ENCODE peak calls at places on chromosomes 1 and 21, in four cellular contexts. F, C, B and P are unnamed samples. For H3K4me1, the result is how much of the 10 kb centered on the place peaks cover.

GRCh38 chr1:151968791-151969399 is 24.8 kb downstream of the S100A10 start:
- DNase-seq in F (no peak), C (no peak), B (no peak), P (no peak)

GRCh38 chr1:176691251-176692228 is 228.6 kb downstream of the PAPPA2 start:
- DNase-seq in F (peak), C (no peak), B (peak), P (peak)

GRCh38 chr1:217133958-217134856 is 411.0 kb upstream of the ESRRG start:
- DNase-seq in F (no peak), C (no peak), B (peak), P (no peak)

GRCh38 chr1:35886606-35887431 is 3.8 kb downstream of the AGO1 start:
- DNase-seq in F (peak), C (no peak), B (peak), P (no peak)

GRCh38 chr1:14939527-14940284 is 213.8 kb upstream of the TMEM51 start:
- DNase-seq in F (peak), C (no peak), B (no peak), P (no peak)

GRCh38 chr1:92949937-92950817 is 11.1 kb downstream of the DIPK1A start:
- DNase-seq in F (no peak), C (no peak), B (no peak), P (peak)

GRCh38 chr1:9281071-9281827 is 11.4 kb upstream of the SPSB1 start:
- DNase-seq in F (no peak), C (peak), B (no peak), P (no peak)

GRCh38 chr1:248373761-248374160 is 1.8 kb upstream of the OR2T6 start:
- DNase-seq in F (no peak), C (no peak), B (no peak), P (no peak)

GRCh38 chr1:30888391-30888790 is 20.2 kb downstream of the SDC3 start:
- DNase-seq in F (peak), C (no peak), B (peak), P (no peak)

GRCh38 chr1:151547119-151547899 is 7.2 kb downstream of the TUFT1 start:
- DNase-seq in F (peak), C (peak), B (peak), P (peak)

GRCh38 chr1:173095632-173096031 is 44.9 kb upstream of the TNFSF18 start:
- DNase-seq in F (no peak), C (no peak), B (no peak), P (no peak)

GRCh38 chr1:90564164-90564563 is 152.9 kb downstream of the BARHL2 start:
- DNase-seq in F (no peak), C (no peak), B (no peak), P (no peak)

GRCh38 chr1:218558411-218558810 is 213.3 kb downstream of the TGFB2 start:
- DNase-seq in F (no peak), C (no peak), B (no peak), P (no peak)

GRCh38 chr1:37902983-37903382 is 43.6 kb upstream of the MTF1 start:
- DNase-seq in F (no peak), C (no peak), B (no peak), P (no peak)

GRCh38 chr1:197671140-197671539 is 104.1 kb downstream of the DENND1B start:
- DNase-seq in F (no peak), C (no peak), B (no peak), P (no peak)

GRCh38 chr1:70025052-70025451 is 180.3 kb downstream of the LRRC40 start:
- DNase-seq in F (no peak), C (no peak), B (no peak), P (no peak)

GRCh38 chr1:201072149-201072548 is 40.1 kb downstream of the CACNA1S start:
- DNase-seq in F (no peak), C (no peak), B (no peak), P (no peak)

GRCh38 chr1:35809156-35810095 is 1.6 kb downstream of the AGO4 start:
- DNase-seq in F (no peak), C (no peak), B (no peak), P (no peak)

GRCh38 chr21:30340714-30341573 is 3.5 kb upstream of the KRTAP27-1 start:
- DNase-seq in F (peak), C (no peak), B (peak), P (peak)

GRCh38 chr1:46611691-46612221 is 4.9 kb downstream of the MOB3C start:
- DNase-seq in F (no peak), C (no peak), B (no peak), P (no peak)

GRCh38 chr1:4177425-4178150 is 277.5 kb upstream of the C1orf174 start:
- DNase-seq in F (no peak), C (no peak), B (no peak), P (no peak)

GRCh38 chr1:223403184-223403815 is 10.1 kb downstream of the CCDC185 start:
- DNase-seq in F (no peak), C (no peak), B (no peak), P (peak)

GRCh38 chr1:163410073-163410522 is 88.3 kb downstream of the NUF2 start:
- DNase-seq in F (peak), C (no peak), B (peak), P (peak)

GRCh38 chr1:2240251-2241156 is 12.4 kb downstream of the SKI start:
- DNase-seq in F (no peak), C (peak), B (peak), P (peak)

GRCh38 chr21:33069994-33070811 is at the start of gene OLIG1:
- DNase-seq in F (peak), C (peak), B (peak), P (peak)

GRCh38 chr1:186139706-186140105 is 235.3 kb downstream of the TPR start:
- DNase-seq in F (no peak), C (no peak), B (no peak), P (no peak)

GRCh38 chr21:46455575-46456385 is 2.9 kb upstream of the DIP2A start:
- DNase-seq in F (peak), C (no peak), B (no peak), P (peak)

GRCh38 chr1:236760480-236760879 is 34.6 kb upstream of the MTR start:
- DNase-seq in F (no peak), C (no peak), B (no peak), P (no peak)

GRCh38 chr1:93993731-93994130 is 84.5 kb upstream of the GCLM start:
- DNase-seq in F (no peak), C (no peak), B (no peak), P (no peak)

GRCh38 chr1:13916530-13916929 is 216.5 kb downstream of the PRDM2 start:
- DNase-seq in F (no peak), C (no peak), B (no peak), P (no peak)

GRCh38 chr1:54949971-54950360 is 30.5 kb upstream of the TMEM61 start:
- DNase-seq in F (no peak), C (no peak), B (no peak), P (no peak)

GRCh38 chr1:203026666-203027663 is 674 bp downstream of the PPFIA4 start:
- DNase-seq in F (no peak), C (no peak), B (no peak), P (no peak)

GRCh38 chr1:58874757-58875755 is 91.2 kb upstream of the JUN start:
- DNase-seq in F (peak), C (no peak), B (peak), P (no peak)

GRCh38 chr1:183635112-183635605 is 424 bp downstream of the ARPC5 start:
- DNase-seq in F (no peak), C (peak), B (peak), P (no peak)

GRCh38 chr1:183632087-183632486 is 3.5 kb downstream of the ARPC5 start:
- DNase-seq in F (no peak), C (no peak), B (no peak), P (no peak)

GRCh38 chr1:183634429-183635065 is 1.0 kb downstream of the ARPC5 start:
- DNase-seq in F (no peak), C (no peak), B (no peak), P (no peak)

GRCh38 chr1:183633676-183634343 is 1.8 kb downstream of the ARPC5 start:
- DNase-seq in F (peak), C (no peak), B (peak), P (peak)

GRCh38 chr1:183632964-183633363 is 2.6 kb downstream of the ARPC5 start:
- DNase-seq in F (no peak), C (no peak), B (no peak), P (no peak)
- H3K4me1 ChIP-seq in F (under half), C (under half), B (under half), P (under half)

GRCh38 chr1:234617135-234617985 is 7.4 kb upstream of the IRF2BP2 start:
- DNase-seq in F (peak), C (peak), B (no peak), P (no peak)
- H3K4me1 ChIP-seq in F (half or more), C (half or more), B (half or more), P (under half)

DNA sequence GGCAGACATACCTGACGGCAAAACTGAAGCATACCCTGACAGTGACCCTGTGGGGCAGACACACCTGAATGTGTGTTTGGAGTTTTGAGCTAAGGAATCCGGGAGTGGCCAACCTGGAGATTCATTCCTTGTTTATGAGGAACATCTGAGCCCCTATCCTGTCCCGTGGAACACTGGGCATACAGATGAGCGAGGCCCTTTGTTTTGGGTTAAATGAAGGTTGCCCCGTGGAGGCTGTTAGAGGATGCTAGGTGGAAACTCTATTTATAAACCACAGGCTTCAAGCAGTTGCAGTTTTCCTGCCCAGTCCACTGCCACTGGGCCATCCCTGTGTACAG is 18.1 kb downstream of the GALNT2 start:
- DNase-seq in F (no peak), C (no peak), B (no peak), P (no peak)
- H3K4me1 ChIP-seq in F (under half), C (under half), B (under half), P (under half)

DNA sequence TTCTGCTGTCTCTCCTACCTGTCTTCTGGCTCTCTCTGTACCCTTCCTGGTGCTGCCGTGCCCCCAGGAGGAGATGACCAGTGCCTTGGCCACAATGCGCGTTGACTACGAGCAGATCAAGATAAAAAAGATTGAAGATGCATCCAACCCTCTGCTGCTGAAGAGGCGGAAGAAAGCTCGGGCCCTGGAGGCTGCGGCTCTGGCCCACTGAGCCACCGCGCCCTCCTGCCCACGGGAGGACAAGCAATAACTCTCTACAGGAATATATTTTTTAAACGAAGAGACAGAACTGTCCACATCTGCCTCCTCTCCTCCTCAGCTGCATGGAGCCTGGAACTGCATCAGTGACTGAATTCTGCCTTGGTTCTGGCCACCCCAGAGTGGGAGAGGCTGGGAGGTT is 38.1 kb upstream of the IL19 start:
- DNase-seq in F (no peak), C (no peak), B (no peak), P (no peak)
- H3K4me1 ChIP-seq in F (under half), C (under half), B (under half), P (under half)

GRCh38 chr1:161198206-161198876 is 513 bp downstream of the ADAMTS4 start:
- DNase-seq in F (peak), C (no peak), B (peak), P (peak)
- H3K4me1 ChIP-seq in F (under half), C (under half), B (under half), P (half or more)

GRCh38 chr1:112995890-112996289 is 39.9 kb upstream of the SLC16A1 start:
- DNase-seq in F (no peak), C (no peak), B (peak), P (no peak)
- H3K4me1 ChIP-seq in F (under half), C (under half), B (under half), P (under half)

GRCh38 chr1:6868371-6869001 is 83.2 kb downstream of the CAMTA1 start:
- DNase-seq in F (no peak), C (no peak), B (no peak), P (no peak)

GRCh38 chr1:6869002-6869380 is 83.7 kb downstream of the CAMTA1 start:
- DNase-seq in F (no peak), C (no peak), B (no peak), P (no peak)

GRCh38 chr1:6870086-6870485 is 84.8 kb downstream of the CAMTA1 start:
- DNase-seq in F (no peak), C (no peak), B (no peak), P (no peak)

GRCh38 chr1:6871300-6871972 is 86.2 kb downstream of the CAMTA1 start:
- DNase-seq in F (no peak), C (no peak), B (no peak), P (no peak)

GRCh38 chr1:6870571-6870970 is 85.3 kb downstream of the CAMTA1 start:
- DNase-seq in F (no peak), C (no peak), B (no peak), P (no peak)
- H3K4me1 ChIP-seq in F (under half), C (under half), B (under half), P (under half)

DNA sequence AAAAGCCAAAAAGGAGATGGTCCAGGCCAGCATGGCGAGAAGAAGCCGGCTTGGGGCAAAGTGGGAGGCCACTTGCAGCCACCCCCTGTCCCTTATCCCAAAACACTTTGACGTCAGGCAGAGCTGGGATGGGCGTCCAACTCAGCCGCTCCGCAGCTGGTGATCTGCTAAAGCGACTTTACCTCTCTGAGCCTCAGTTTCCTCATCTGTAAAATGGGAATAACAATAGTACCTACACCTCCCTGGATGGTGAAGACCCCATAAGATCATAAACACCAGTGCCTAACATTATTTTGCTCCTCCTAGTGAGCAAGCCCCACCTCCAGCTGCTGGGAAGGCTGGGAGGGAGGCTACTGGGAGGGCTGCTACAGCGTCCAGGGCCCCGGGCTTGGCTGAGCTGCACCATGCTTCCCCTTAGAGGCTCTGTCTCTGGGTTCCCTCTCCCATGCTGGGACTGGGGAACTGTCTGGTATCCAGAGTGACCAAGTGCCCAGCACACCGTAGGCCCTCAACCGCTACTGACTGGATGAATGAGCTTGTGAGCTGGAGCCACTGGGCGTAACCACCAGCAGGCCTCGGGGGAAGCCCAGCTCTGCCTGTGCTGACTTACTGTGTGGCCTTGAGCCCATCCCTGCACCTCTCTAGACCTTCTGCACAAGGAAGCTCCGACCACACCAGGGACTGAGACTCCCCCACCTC is 18.3 kb downstream of the IFFO2 start:
- DNase-seq in F (peak), C (no peak), B (no peak), P (no peak)
- H3K4me1 ChIP-seq in F (under half), C (under half), B (under half), P (under half)

DNA sequence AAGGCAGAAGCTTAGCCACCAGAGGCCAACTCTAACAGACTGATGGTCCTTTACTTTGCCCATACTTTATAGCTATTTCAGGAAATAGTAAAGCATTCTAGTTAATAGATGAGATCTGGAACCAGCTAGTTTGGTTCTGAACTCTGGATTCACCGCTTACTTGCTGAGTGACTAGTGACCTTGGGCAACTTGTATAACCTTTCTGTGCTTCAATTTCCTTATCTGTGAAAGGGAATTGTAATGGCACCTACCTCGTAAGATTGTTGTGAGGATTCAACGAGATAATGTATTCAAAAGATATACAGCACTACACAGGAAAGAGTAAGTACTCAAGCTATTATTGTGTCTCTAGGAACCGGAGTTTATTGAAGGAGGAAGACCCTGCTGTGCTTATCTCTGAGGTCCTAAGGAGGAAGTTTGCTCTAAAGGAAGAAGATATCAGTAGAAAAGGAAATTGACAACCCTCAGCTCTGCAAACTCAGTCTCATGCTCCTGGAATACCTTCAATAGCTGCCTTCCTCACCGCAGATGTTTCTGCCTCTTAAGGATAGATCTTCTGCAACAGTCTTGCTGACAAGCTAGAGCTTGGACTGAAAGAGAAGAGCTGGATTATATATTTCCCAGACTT is 11.9 kb downstream of the MTFR1L start:
- DNase-seq in F (no peak), C (no peak), B (no peak), P (peak)
- H3K4me1 ChIP-seq in F (under half), C (under half), B (under half), P (under half)

GRCh38 chr1:24506706-24507422 is 4.2 kb downstream of the RCAN3 start:
- DNase-seq in F (no peak), C (no peak), B (no peak), P (no peak)
- H3K4me1 ChIP-seq in F (under half), C (under half), B (under half), P (under half)